ENCODE peak calls at places on chromosomes 11 and 22, in five cellular contexts. Q, N, Z, V and S are unnamed samples.

GRCh38 chr22:45735273-45735672 is 63.6 kb downstream of the ATXN10 start:
- DNase-seq in N (no peak), Z (no peak), V (no peak), Q (no peak), S (no peak)

GRCh38 chr11:7520981-7521487 is 7.2 kb downstream of the PPFIBP2 start:
- DNase-seq in Z (no peak), N (no peak), V (no peak), Q (no peak), S (no peak)

GRCh38 chr11:125921042-125921441 is 16.7 kb downstream of the DDX25 start:
- DNase-seq in Q (no peak), Z (no peak), N (no peak), V (no peak), S (no peak)

GRCh38 chr11:110261195-110262140 is 34.9 kb downstream of the RDX start:
- DNase-seq in Q (no peak), V (no peak), N (no peak), Z (peak; percentile 54), S (no peak)

GRCh38 chr22:20523118-20523983 is 15.9 kb downstream of the MED15 start:
- DNase-seq in N (no peak), Z (peak; percentile 59), Q (no peak), V (no peak), S (peak; percentile 85)

GRCh38 chr22:36206255-36206654 is 4.6 kb upstream of the APOL4 start:
- DNase-seq in Q (no peak), Z (no peak), N (no peak), V (no peak), S (no peak)

GRCh38 chr11:6742260-6742659 is 29.5 kb downstream of the OR2AG2 start:
- DNase-seq in V (no peak), N (no peak), Z (no peak), Q (no peak), S (no peak)

GRCh38 chr11:61155312-61155711 is 5.9 kb downstream of the VPS37C start:
- DNase-seq in N (no peak), Z (no peak), Q (no peak), V (no peak), S (no peak)